ENCODE peak calls at places on chromosomes 12 and 14, in eight cellular contexts. U is osteoblast; K is stimulated activated CD8-positive, alpha-beta memory T cell treated with anti-CD3 and anti-CD28 coated beads, Interleukin-7, amount 100 ng/mL, for 1 hour; Q is A673; R is NCI-H146; X is breast epithelium; J is ACHN; N is HT1080. P is an unnamed sample.

GRCh38 chr14:85604021-85604420 is 74.1 kb downstream of the FLRT2 start:
- DNase-seq in X (no peak), J (no peak), N (no peak), R (no peak), Q (no peak), U (no peak), K (no peak), P (no peak)

GRCh38 chr12:5889381-5890047 is 55.5 kb downstream of the ANO2 start:
- DNase-seq in K (no peak), N (peak), Q (peak), J (peak), R (no peak), X (no peak), U (no peak), P (no peak)

GRCh38 chr12:4849024-4849594 is 60.6 kb upstream of the KCNA1 start:
- DNase-seq in J (peak), N (no peak), Q (peak), U (peak), K (no peak), R (peak), X (no peak), P (peak)

GRCh38 chr12:101939856-101940265 is 62.5 kb downstream of the DRAM1 start:
- DNase-seq in J (peak), K (peak), Q (peak), U (peak), N (peak), R (peak), X (no peak), P (peak)

GRCh38 chr12:124613151-124613585 is 45.8 kb upstream of the NCOR2 start:
- DNase-seq in U (peak), N (no peak), Q (peak), K (no peak), R (no peak), J (no peak), X (no peak), P (no peak)

GRCh38 chr12:95004610-95005009 is 1.1 kb upstream of the NDUFA12 start:
- DNase-seq in N (no peak), Q (no peak), R (no peak), J (no peak), K (no peak), X (no peak), U (no peak), P (no peak)

GRCh38 chr12:113420996-113421595 is 1.1 kb upstream of the SDSL start:
- DNase-seq in J (no peak), R (no peak), K (no peak), X (no peak), U (no peak), Q (no peak), N (no peak), P (no peak)

GRCh38 chr14:103518416-103519042 is 4.1 kb downstream of the CKB start:
- DNase-seq in K (no peak), Q (peak), J (peak), U (peak), N (peak), X (no peak), R (peak), P (peak)

GRCh38 chr12:63151061-63151897 is at the start of gene AVPR1A:
- DNase-seq in R (peak), K (no peak), N (no peak), Q (peak), X (no peak), J (peak), U (no peak), P (no peak)